ENCODE peak calls at places on chromosomes 4 and X, in nine cellular contexts. One of them, this sample, is unnamed.

GRCh38 chr4:41573458-41574129 is 35.6 kb downstream of the LIMCH1 start:
- DNase-seq in heart right ventricle: no peak
- DNase-seq in naive thymus-derived CD4-positive, alpha-beta T cell: no peak
- DNase-seq in kidney: no peak
- DNase-seq in thyroid gland: no peak
- DNase-seq in heart left ventricle: no peak
- DNase-seq in CD4-positive, alpha-beta T cell: no peak
- DNase-seq in right cardiac atrium: no peak
- DNase-seq in HL-60: no peak
- DNase-seq in this sample: no peak

GRCh38 chr4:21749936-21750335 is 198.6 kb downstream of the KCNIP4 start:
- DNase-seq in heart right ventricle: no peak
- DNase-seq in naive thymus-derived CD4-positive, alpha-beta T cell: no peak
- DNase-seq in kidney: no peak
- DNase-seq in thyroid gland: no peak
- DNase-seq in heart left ventricle: no peak
- DNase-seq in CD4-positive, alpha-beta T cell: no peak
- DNase-seq in right cardiac atrium: no peak
- DNase-seq in HL-60: no peak
- DNase-seq in this sample: no peak

GRCh38 chr4:88758264-88758663 is 60.6 kb upstream of the NAP1L5 start:
- DNase-seq in heart right ventricle: no peak
- DNase-seq in naive thymus-derived CD4-positive, alpha-beta T cell: no peak
- DNase-seq in kidney: no peak
- DNase-seq in thyroid gland: no peak
- DNase-seq in heart left ventricle: no peak
- DNase-seq in CD4-positive, alpha-beta T cell: no peak
- DNase-seq in right cardiac atrium: no peak
- DNase-seq in HL-60: no peak
- DNase-seq in this sample: no peak

GRCh38 chrX:39519213-39519544 is 578.6 kb downstream of the BCOR start:
- DNase-seq in heart right ventricle: no peak
- DNase-seq in naive thymus-derived CD4-positive, alpha-beta T cell: no peak
- DNase-seq in kidney: no peak
- DNase-seq in thyroid gland: peak
- DNase-seq in heart left ventricle: peak
- DNase-seq in CD4-positive, alpha-beta T cell: no peak
- DNase-seq in right cardiac atrium: no peak
- DNase-seq in HL-60: no peak
- DNase-seq in this sample: no peak

GRCh38 chr4:157010630-157011029 is 39.0 kb upstream of the PDGFC start:
- DNase-seq in heart right ventricle: no peak
- DNase-seq in naive thymus-derived CD4-positive, alpha-beta T cell: no peak
- DNase-seq in kidney: no peak
- DNase-seq in thyroid gland: no peak
- DNase-seq in heart left ventricle: no peak
- DNase-seq in CD4-positive, alpha-beta T cell: no peak
- DNase-seq in right cardiac atrium: no peak
- DNase-seq in HL-60: no peak
- DNase-seq in this sample: no peak

GRCh38 chr4:158850800-158851644 is 82.2 kb downstream of the FNIP2 start:
- DNase-seq in heart right ventricle: no peak
- DNase-seq in naive thymus-derived CD4-positive, alpha-beta T cell: peak
- DNase-seq in kidney: no peak
- DNase-seq in thyroid gland: no peak
- DNase-seq in heart left ventricle: no peak
- DNase-seq in CD4-positive, alpha-beta T cell: no peak
- DNase-seq in right cardiac atrium: no peak
- DNase-seq in HL-60: no peak
- DNase-seq in this sample: no peak

GRCh38 chrX:9149831-9150230 is 115.9 kb upstream of the FAM9B start:
- DNase-seq in heart right ventricle: no peak
- DNase-seq in naive thymus-derived CD4-positive, alpha-beta T cell: no peak
- DNase-seq in kidney: no peak
- DNase-seq in thyroid gland: no peak
- DNase-seq in heart left ventricle: no peak
- DNase-seq in CD4-positive, alpha-beta T cell: no peak
- DNase-seq in right cardiac atrium: no peak
- DNase-seq in HL-60: no peak
- DNase-seq in this sample: no peak

GRCh38 chr4:7646384-7647061 is 211.8 kb upstream of the PSAPL1 start:
- DNase-seq in heart right ventricle: no peak
- DNase-seq in naive thymus-derived CD4-positive, alpha-beta T cell: no peak
- DNase-seq in kidney: peak
- DNase-seq in thyroid gland: no peak
- DNase-seq in heart left ventricle: no peak
- DNase-seq in CD4-positive, alpha-beta T cell: no peak
- DNase-seq in right cardiac atrium: no peak
- DNase-seq in HL-60: no peak
- DNase-seq in this sample: no peak

GRCh38 chrX:65926095-65927019 is 113.5 kb downstream of the VSIG4 start:
- DNase-seq in heart right ventricle: no peak
- DNase-seq in naive thymus-derived CD4-positive, alpha-beta T cell: peak
- DNase-seq in kidney: no peak
- DNase-seq in thyroid gland: no peak
- DNase-seq in heart left ventricle: no peak
- DNase-seq in CD4-positive, alpha-beta T cell: peak
- DNase-seq in right cardiac atrium: no peak
- DNase-seq in HL-60: peak
- DNase-seq in this sample: no peak

GRCh38 chrX:9790866-9791265 is 4.6 kb downstream of the SHROOM2 start:
- DNase-seq in heart right ventricle: no peak
- DNase-seq in naive thymus-derived CD4-positive, alpha-beta T cell: no peak
- DNase-seq in kidney: no peak
- DNase-seq in thyroid gland: no peak
- DNase-seq in heart left ventricle: no peak
- DNase-seq in CD4-positive, alpha-beta T cell: no peak
- DNase-seq in right cardiac atrium: no peak
- DNase-seq in HL-60: no peak
- DNase-seq in this sample: no peak

GRCh38 chr4:170270628-170271027 is 180.9 kb upstream of the AADAT start:
- DNase-seq in heart right ventricle: no peak
- DNase-seq in naive thymus-derived CD4-positive, alpha-beta T cell: no peak
- DNase-seq in kidney: no peak
- DNase-seq in thyroid gland: no peak
- DNase-seq in heart left ventricle: no peak
- DNase-seq in CD4-positive, alpha-beta T cell: no peak
- DNase-seq in right cardiac atrium: no peak
- DNase-seq in HL-60: no peak
- DNase-seq in this sample: no peak

GRCh38 chr4:140635606-140636005 is 66.8 kb upstream of the UCP1 start:
- DNase-seq in heart right ventricle: peak
- DNase-seq in naive thymus-derived CD4-positive, alpha-beta T cell: no peak
- DNase-seq in kidney: peak
- DNase-seq in thyroid gland: peak
- DNase-seq in heart left ventricle: no peak
- DNase-seq in CD4-positive, alpha-beta T cell: no peak
- DNase-seq in right cardiac atrium: peak
- DNase-seq in HL-60: no peak
- DNase-seq in this sample: no peak

DNA sequence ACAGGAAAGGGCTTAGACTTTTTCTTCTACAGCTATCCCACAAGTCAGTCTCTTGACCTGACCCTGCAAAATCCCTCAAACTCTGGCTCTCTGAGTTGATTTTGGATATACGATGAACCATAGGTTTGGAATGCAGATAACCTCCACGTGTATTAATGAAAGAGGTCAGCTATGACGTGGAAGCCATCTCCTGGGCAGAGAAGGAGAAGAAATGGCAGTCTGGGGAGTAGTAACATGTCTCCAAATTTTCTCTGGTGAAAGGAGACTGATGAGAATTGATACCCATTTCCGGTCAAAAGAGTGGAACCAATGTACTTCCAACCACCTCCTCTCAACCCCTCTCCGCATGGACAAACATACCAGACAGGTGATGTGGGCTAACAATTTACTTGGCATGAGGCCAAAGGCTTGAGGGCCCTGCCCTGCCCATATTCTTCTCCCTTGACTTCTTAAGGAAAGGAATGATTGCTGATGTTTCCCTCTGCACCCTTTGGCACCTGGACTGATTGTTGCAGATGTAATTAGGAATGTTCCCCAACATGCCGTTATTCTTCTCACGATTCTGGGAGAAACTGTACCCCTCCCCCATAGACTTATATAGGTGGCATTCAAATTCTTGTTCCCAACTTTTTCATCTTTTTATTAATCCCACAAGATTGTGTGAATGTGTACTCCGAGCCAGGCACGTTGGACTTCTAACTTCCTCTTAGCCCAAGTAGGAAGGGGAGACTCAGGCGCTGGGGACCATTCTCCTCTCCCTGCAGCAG is 580 bp upstream of the PLS3 start:
- DNase-seq in heart right ventricle: no peak
- DNase-seq in naive thymus-derived CD4-positive, alpha-beta T cell: no peak
- DNase-seq in kidney: no peak
- DNase-seq in thyroid gland: peak
- DNase-seq in heart left ventricle: no peak
- DNase-seq in CD4-positive, alpha-beta T cell: no peak
- DNase-seq in right cardiac atrium: no peak
- DNase-seq in HL-60: no peak
- DNase-seq in this sample: no peak
- H3K27ac ChIP-seq in heart right ventricle: peak
- H3K27ac ChIP-seq in naive thymus-derived CD4-positive, alpha-beta T cell: no peak
- H3K27ac ChIP-seq in kidney: peak
- H3K27ac ChIP-seq in thyroid gland: peak
- H3K27ac ChIP-seq in heart left ventricle: peak
- H3K27ac ChIP-seq in CD4-positive, alpha-beta T cell: no peak
- H3K27ac ChIP-seq in right cardiac atrium: peak
- H3K27ac ChIP-seq in HL-60: no peak
- H3K27ac ChIP-seq in this sample: no peak

GRCh38 chrX:63424063-63424462 is 72.9 kb upstream of the SPIN4 start:
- DNase-seq in heart right ventricle: no peak
- DNase-seq in naive thymus-derived CD4-positive, alpha-beta T cell: no peak
- DNase-seq in kidney: no peak
- DNase-seq in thyroid gland: no peak
- DNase-seq in heart left ventricle: no peak
- DNase-seq in CD4-positive, alpha-beta T cell: no peak
- DNase-seq in right cardiac atrium: no peak
- DNase-seq in HL-60: no peak
- DNase-seq in this sample: no peak

GRCh38 chrX:63430026-63430425 is 78.9 kb upstream of the SPIN4 start:
- DNase-seq in heart right ventricle: no peak
- DNase-seq in naive thymus-derived CD4-positive, alpha-beta T cell: no peak
- DNase-seq in kidney: no peak
- DNase-seq in thyroid gland: no peak
- DNase-seq in heart left ventricle: no peak
- DNase-seq in CD4-positive, alpha-beta T cell: no peak
- DNase-seq in right cardiac atrium: no peak
- DNase-seq in HL-60: no peak
- DNase-seq in this sample: no peak

GRCh38 chrX:63428348-63428747 is 77.2 kb upstream of the SPIN4 start:
- DNase-seq in heart right ventricle: no peak
- DNase-seq in naive thymus-derived CD4-positive, alpha-beta T cell: no peak
- DNase-seq in kidney: no peak
- DNase-seq in thyroid gland: no peak
- DNase-seq in heart left ventricle: no peak
- DNase-seq in CD4-positive, alpha-beta T cell: no peak
- DNase-seq in right cardiac atrium: no peak
- DNase-seq in HL-60: no peak
- DNase-seq in this sample: no peak

GRCh38 chrX:63421411-63421810 is 70.3 kb upstream of the SPIN4 start:
- DNase-seq in heart right ventricle: no peak
- DNase-seq in naive thymus-derived CD4-positive, alpha-beta T cell: no peak
- DNase-seq in kidney: no peak
- DNase-seq in thyroid gland: no peak
- DNase-seq in heart left ventricle: no peak
- DNase-seq in CD4-positive, alpha-beta T cell: no peak
- DNase-seq in right cardiac atrium: no peak
- DNase-seq in HL-60: no peak
- DNase-seq in this sample: no peak

DNA sequence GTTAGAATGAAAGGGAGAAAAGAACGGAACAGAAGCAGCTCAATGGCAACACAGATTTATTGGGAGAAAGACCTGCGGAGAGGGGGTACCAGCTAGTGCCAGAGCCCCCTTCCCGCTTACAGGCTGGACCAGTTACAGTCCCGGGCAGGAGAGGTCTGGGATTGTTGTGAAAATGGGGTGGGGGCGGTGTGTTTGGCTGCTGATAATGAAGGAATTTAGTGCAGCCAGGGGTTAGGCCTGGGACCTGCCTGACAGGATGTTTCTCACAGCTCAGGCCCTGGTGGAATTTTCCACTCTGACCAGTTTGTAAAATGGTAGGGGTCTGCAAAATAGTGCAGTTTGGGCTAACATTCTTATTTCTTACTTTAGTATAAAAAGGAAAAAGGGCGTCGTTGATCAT is 75.4 kb upstream of the SPIN4 start:
- DNase-seq in heart right ventricle: no peak
- DNase-seq in naive thymus-derived CD4-positive, alpha-beta T cell: no peak
- DNase-seq in kidney: no peak
- DNase-seq in thyroid gland: no peak
- DNase-seq in heart left ventricle: no peak
- DNase-seq in CD4-positive, alpha-beta T cell: no peak
- DNase-seq in right cardiac atrium: no peak
- DNase-seq in HL-60: no peak
- DNase-seq in this sample: no peak
- H3K27ac ChIP-seq in heart right ventricle: no peak
- H3K27ac ChIP-seq in naive thymus-derived CD4-positive, alpha-beta T cell: no peak
- H3K27ac ChIP-seq in kidney: no peak
- H3K27ac ChIP-seq in thyroid gland: no peak
- H3K27ac ChIP-seq in heart left ventricle: no peak
- H3K27ac ChIP-seq in CD4-positive, alpha-beta T cell: no peak
- H3K27ac ChIP-seq in right cardiac atrium: no peak
- H3K27ac ChIP-seq in HL-60: no peak
- H3K27ac ChIP-seq in this sample: no peak

GRCh38 chrX:7131621-7132020 is 15.9 kb upstream of the STS start:
- DNase-seq in heart right ventricle: no peak
- DNase-seq in naive thymus-derived CD4-positive, alpha-beta T cell: no peak
- DNase-seq in kidney: no peak
- DNase-seq in thyroid gland: no peak
- DNase-seq in heart left ventricle: no peak
- DNase-seq in CD4-positive, alpha-beta T cell: no peak
- DNase-seq in right cardiac atrium: no peak
- DNase-seq in HL-60: no peak
- DNase-seq in this sample: no peak

GRCh38 chrX:7133036-7133412 is 14.5 kb upstream of the STS start:
- DNase-seq in heart right ventricle: peak
- DNase-seq in naive thymus-derived CD4-positive, alpha-beta T cell: no peak
- DNase-seq in kidney: peak
- DNase-seq in thyroid gland: peak
- DNase-seq in heart left ventricle: peak
- DNase-seq in CD4-positive, alpha-beta T cell: no peak
- DNase-seq in right cardiac atrium: peak
- DNase-seq in HL-60: no peak
- DNase-seq in this sample: no peak

GRCh38 chrX:7127058-7127457 is 20.5 kb upstream of the STS start:
- DNase-seq in heart right ventricle: no peak
- DNase-seq in naive thymus-derived CD4-positive, alpha-beta T cell: no peak
- DNase-seq in kidney: no peak
- DNase-seq in thyroid gland: no peak
- DNase-seq in heart left ventricle: no peak
- DNase-seq in CD4-positive, alpha-beta T cell: no peak
- DNase-seq in right cardiac atrium: no peak
- DNase-seq in HL-60: no peak
- DNase-seq in this sample: no peak

GRCh38 chrX:7132335-7133035 is 15.0 kb upstream of the STS start:
- DNase-seq in heart right ventricle: no peak
- DNase-seq in naive thymus-derived CD4-positive, alpha-beta T cell: peak
- DNase-seq in kidney: no peak
- DNase-seq in thyroid gland: peak
- DNase-seq in heart left ventricle: no peak
- DNase-seq in CD4-positive, alpha-beta T cell: peak
- DNase-seq in right cardiac atrium: peak
- DNase-seq in HL-60: peak
- DNase-seq in this sample: peak
- H3K27ac ChIP-seq in heart right ventricle: peak
- H3K27ac ChIP-seq in naive thymus-derived CD4-positive, alpha-beta T cell: no peak
- H3K27ac ChIP-seq in kidney: peak
- H3K27ac ChIP-seq in thyroid gland: peak
- H3K27ac ChIP-seq in heart left ventricle: peak
- H3K27ac ChIP-seq in CD4-positive, alpha-beta T cell: no peak
- H3K27ac ChIP-seq in right cardiac atrium: peak
- H3K27ac ChIP-seq in HL-60: peak
- H3K27ac ChIP-seq in this sample: no peak

GRCh38 chr4:119628281-119629141 is at the start of gene PDE5A:
- DNase-seq in heart right ventricle: peak
- DNase-seq in naive thymus-derived CD4-positive, alpha-beta T cell: peak
- DNase-seq in kidney: peak
- DNase-seq in thyroid gland: peak
- DNase-seq in heart left ventricle: peak
- DNase-seq in CD4-positive, alpha-beta T cell: peak
- DNase-seq in right cardiac atrium: peak
- DNase-seq in HL-60: peak
- DNase-seq in this sample: no peak
- H3K27ac ChIP-seq in heart right ventricle: peak
- H3K27ac ChIP-seq in naive thymus-derived CD4-positive, alpha-beta T cell: peak
- H3K27ac ChIP-seq in kidney: peak
- H3K27ac ChIP-seq in thyroid gland: peak
- H3K27ac ChIP-seq in heart left ventricle: peak
- H3K27ac ChIP-seq in CD4-positive, alpha-beta T cell: no peak
- H3K27ac ChIP-seq in right cardiac atrium: peak
- H3K27ac ChIP-seq in HL-60: no peak
- H3K27ac ChIP-seq in this sample: peak